ENCODE peak calls at places on chromosome 15, in four cellular contexts. One of them, this sample, is unnamed.
A peak's percentile ranks its signal among the peaks of the same experiment; 100 is the strongest.

GRCh38 chr15:64008177-64008576 is 38.1 kb downstream of the DAPK2 start:
- DNase-seq in HFF-Myc: no peak
- DNase-seq in AG10803: no peak
- DNase-seq in stimulated activated CD8-positive, alpha-beta memory T cell treated with anti-CD3 and anti-CD28 coated beads, Interleukin-7, amount 100 ng/mL, for 24 hours: no peak
- DNase-seq in this sample: no peak

GRCh38 chr15:100601158-100601557 is 826 bp downstream of the LINS1 start:
- DNase-seq in AG10803: no peak
- DNase-seq in HFF-Myc: no peak
- DNase-seq in stimulated activated CD8-positive, alpha-beta memory T cell treated with anti-CD3 and anti-CD28 coated beads, Interleukin-7, amount 100 ng/mL, for 24 hours: no peak
- DNase-seq in this sample: no peak

GRCh38 chr15:78830514-78831228 is 19.4 kb upstream of the ADAMTS7 start:
- DNase-seq in HFF-Myc: no peak
- DNase-seq in AG10803: no peak
- DNase-seq in stimulated activated CD8-positive, alpha-beta memory T cell treated with anti-CD3 and anti-CD28 coated beads, Interleukin-7, amount 100 ng/mL, for 24 hours: no peak
- DNase-seq in this sample: no peak

GRCh38 chr15:70057931-70058641 is 39.6 kb downstream of the TLE3 start:
- DNase-seq in AG10803: no peak
- DNase-seq in HFF-Myc: no peak
- DNase-seq in stimulated activated CD8-positive, alpha-beta memory T cell treated with anti-CD3 and anti-CD28 coated beads, Interleukin-7, amount 100 ng/mL, for 24 hours: no peak
- DNase-seq in this sample: no peak

GRCh38 chr15:82063055-82063454 is 17.2 kb upstream of the MEX3B start:
- DNase-seq in stimulated activated CD8-positive, alpha-beta memory T cell treated with anti-CD3 and anti-CD28 coated beads, Interleukin-7, amount 100 ng/mL, for 24 hours: no peak
- DNase-seq in HFF-Myc: no peak
- DNase-seq in AG10803: no peak
- DNase-seq in this sample: no peak

GRCh38 chr15:41494190-41494921 is 682 bp downstream of the ITPKA start:
- DNase-seq in stimulated activated CD8-positive, alpha-beta memory T cell treated with anti-CD3 and anti-CD28 coated beads, Interleukin-7, amount 100 ng/mL, for 24 hours: no peak
- DNase-seq in AG10803: no peak
- DNase-seq in HFF-Myc: no peak
- DNase-seq in this sample: peak; percentile 25

GRCh38 chr15:65731926-65732325 is 60.2 kb downstream of the DENND4A start:
- DNase-seq in HFF-Myc: no peak
- DNase-seq in AG10803: peak; percentile 14
- DNase-seq in stimulated activated CD8-positive, alpha-beta memory T cell treated with anti-CD3 and anti-CD28 coated beads, Interleukin-7, amount 100 ng/mL, for 24 hours: no peak
- DNase-seq in this sample: no peak

GRCh38 chr15:79522656-79523055 is 90.5 kb downstream of the MINAR1 start:
- DNase-seq in AG10803: no peak
- DNase-seq in stimulated activated CD8-positive, alpha-beta memory T cell treated with anti-CD3 and anti-CD28 coated beads, Interleukin-7, amount 100 ng/mL, for 24 hours: no peak
- DNase-seq in HFF-Myc: no peak
- DNase-seq in this sample: no peak

GRCh38 chr15:90463381-90463780 is 66.3 kb upstream of the CRTC3 start:
- DNase-seq in HFF-Myc: no peak
- DNase-seq in AG10803: peak; percentile 82
- DNase-seq in stimulated activated CD8-positive, alpha-beta memory T cell treated with anti-CD3 and anti-CD28 coated beads, Interleukin-7, amount 100 ng/mL, for 24 hours: no peak
- DNase-seq in this sample: no peak

GRCh38 chr15:39587910-39588530 is 7.1 kb downstream of the THBS1 start:
- DNase-seq in stimulated activated CD8-positive, alpha-beta memory T cell treated with anti-CD3 and anti-CD28 coated beads, Interleukin-7, amount 100 ng/mL, for 24 hours: no peak
- DNase-seq in HFF-Myc: peak; percentile 25
- DNase-seq in AG10803: peak; percentile 87
- DNase-seq in this sample: no peak

GRCh38 chr15:68794869-68795268 is 25.8 kb downstream of the ANP32A start:
- DNase-seq in HFF-Myc: no peak
- DNase-seq in AG10803: no peak
- DNase-seq in stimulated activated CD8-positive, alpha-beta memory T cell treated with anti-CD3 and anti-CD28 coated beads, Interleukin-7, amount 100 ng/mL, for 24 hours: no peak
- DNase-seq in this sample: no peak

GRCh38 chr15:51203797-51204196 is 109.1 kb upstream of the TNFAIP8L3 start:
- DNase-seq in stimulated activated CD8-positive, alpha-beta memory T cell treated with anti-CD3 and anti-CD28 coated beads, Interleukin-7, amount 100 ng/mL, for 24 hours: no peak
- DNase-seq in AG10803: peak; percentile 95
- DNase-seq in HFF-Myc: no peak
- DNase-seq in this sample: no peak

GRCh38 chr15:31469801-31470545 is 143.3 kb downstream of the KLF13 start:
- DNase-seq in HFF-Myc: no peak
- DNase-seq in stimulated activated CD8-positive, alpha-beta memory T cell treated with anti-CD3 and anti-CD28 coated beads, Interleukin-7, amount 100 ng/mL, for 24 hours: no peak
- DNase-seq in AG10803: no peak
- DNase-seq in this sample: peak; percentile 14

GRCh38 chr15:74433592-74434259 is at the start of gene SEMA7A:
- DNase-seq in AG10803: peak; percentile 81
- DNase-seq in HFF-Myc: peak; percentile 19
- DNase-seq in stimulated activated CD8-positive, alpha-beta memory T cell treated with anti-CD3 and anti-CD28 coated beads, Interleukin-7, amount 100 ng/mL, for 24 hours: peak; percentile 56
- DNase-seq in this sample: peak; percentile 38

GRCh38 chr15:28913171-28913765 is 27.5 kb downstream of the APBA2 start:
- DNase-seq in HFF-Myc: no peak
- DNase-seq in AG10803: no peak
- DNase-seq in stimulated activated CD8-positive, alpha-beta memory T cell treated with anti-CD3 and anti-CD28 coated beads, Interleukin-7, amount 100 ng/mL, for 24 hours: no peak
- DNase-seq in this sample: no peak

GRCh38 chr15:57571725-57572124 is 20.0 kb upstream of the MYZAP start:
- DNase-seq in HFF-Myc: no peak
- DNase-seq in stimulated activated CD8-positive, alpha-beta memory T cell treated with anti-CD3 and anti-CD28 coated beads, Interleukin-7, amount 100 ng/mL, for 24 hours: no peak
- DNase-seq in AG10803: no peak
- DNase-seq in this sample: no peak

GRCh38 chr15:31031471-31032064 is 40.1 kb upstream of the MTMR10 start:
- DNase-seq in stimulated activated CD8-positive, alpha-beta memory T cell treated with anti-CD3 and anti-CD28 coated beads, Interleukin-7, amount 100 ng/mL, for 24 hours: no peak
- DNase-seq in AG10803: peak; percentile 57
- DNase-seq in HFF-Myc: peak; percentile 62
- DNase-seq in this sample: no peak

GRCh38 chr15:69380100-69380725 is 33.9 kb upstream of the KIF23 start:
- DNase-seq in stimulated activated CD8-positive, alpha-beta memory T cell treated with anti-CD3 and anti-CD28 coated beads, Interleukin-7, amount 100 ng/mL, for 24 hours: no peak
- DNase-seq in AG10803: peak; percentile 22
- DNase-seq in HFF-Myc: no peak
- DNase-seq in this sample: peak; percentile 7

GRCh38 chr15:67064607-67065530 is 533 bp upstream of the SMAD3 start:
- DNase-seq in stimulated activated CD8-positive, alpha-beta memory T cell treated with anti-CD3 and anti-CD28 coated beads, Interleukin-7, amount 100 ng/mL, for 24 hours: no peak
- DNase-seq in AG10803: no peak
- DNase-seq in HFF-Myc: no peak
- DNase-seq in this sample: no peak

GRCh38 chr15:41493205-41493901 is at the start of gene ITPKA:
- DNase-seq in stimulated activated CD8-positive, alpha-beta memory T cell treated with anti-CD3 and anti-CD28 coated beads, Interleukin-7, amount 100 ng/mL, for 24 hours: peak; percentile 76
- DNase-seq in HFF-Myc: no peak
- DNase-seq in AG10803: peak; percentile 48
- DNase-seq in this sample: peak; percentile 66

GRCh38 chr15:65248506-65248905 is 37.2 kb upstream of the CILP start:
- DNase-seq in stimulated activated CD8-positive, alpha-beta memory T cell treated with anti-CD3 and anti-CD28 coated beads, Interleukin-7, amount 100 ng/mL, for 24 hours: no peak
- DNase-seq in HFF-Myc: no peak
- DNase-seq in AG10803: no peak
- DNase-seq in this sample: no peak

GRCh38 chr15:42033214-42033873 is 12.5 kb upstream of the PLA2G4E start:
- DNase-seq in HFF-Myc: no peak
- DNase-seq in stimulated activated CD8-positive, alpha-beta memory T cell treated with anti-CD3 and anti-CD28 coated beads, Interleukin-7, amount 100 ng/mL, for 24 hours: no peak
- DNase-seq in AG10803: no peak
- DNase-seq in this sample: no peak

GRCh38 chr15:39332846-39333245 is 248.0 kb upstream of the THBS1 start:
- DNase-seq in HFF-Myc: no peak
- DNase-seq in stimulated activated CD8-positive, alpha-beta memory T cell treated with anti-CD3 and anti-CD28 coated beads, Interleukin-7, amount 100 ng/mL, for 24 hours: no peak
- DNase-seq in AG10803: no peak
- DNase-seq in this sample: no peak

GRCh38 chr15:69408841-69409240 is 5.3 kb upstream of the KIF23 start:
- DNase-seq in HFF-Myc: no peak
- DNase-seq in AG10803: no peak
- DNase-seq in stimulated activated CD8-positive, alpha-beta memory T cell treated with anti-CD3 and anti-CD28 coated beads, Interleukin-7, amount 100 ng/mL, for 24 hours: no peak
- DNase-seq in this sample: no peak

GRCh38 chr15:101651753-101652097 is 456 bp downstream of the TM2D3 start:
- DNase-seq in HFF-Myc: no peak
- DNase-seq in stimulated activated CD8-positive, alpha-beta memory T cell treated with anti-CD3 and anti-CD28 coated beads, Interleukin-7, amount 100 ng/mL, for 24 hours: no peak
- DNase-seq in AG10803: no peak
- DNase-seq in this sample: no peak

GRCh38 chr15:83653639-83654378 is at the start of gene ADAMTSL3:
- DNase-seq in HFF-Myc: no peak
- DNase-seq in AG10803: peak; percentile 36
- DNase-seq in stimulated activated CD8-positive, alpha-beta memory T cell treated with anti-CD3 and anti-CD28 coated beads, Interleukin-7, amount 100 ng/mL, for 24 hours: no peak
- DNase-seq in this sample: no peak